ENCODE peak calls at places on chromosomes 7 and 10, in nine cellular contexts. W is posterior cingulate gyrus; R is HAP-1; S is body of pancreas; C is EL; M is RCC 7860; Z is GM23248; K is CD4-positive, alpha-beta T cell; X is psoas muscle. P is an unnamed sample.

GRCh38 chr7:128448751-128449300 is 6.9 kb upstream of the HILPDA start:
- DNase-seq in C (no peak), K (no peak), S (no peak), Z (no peak), R (no peak), M (no peak), X (no peak), W (no peak), P (no peak)

GRCh38 chr7:2542924-2543871 is 12.1 kb downstream of the BRAT1 start:
- DNase-seq in K (no peak), S (no peak), R (no peak), C (no peak), X (no peak), Z (no peak), W (no peak), M (no peak), P (no peak)

GRCh38 chr7:143444063-143444782 is 970 bp downstream of the TAS2R60 start:
- DNase-seq in W (no peak), M (no peak), R (no peak), C (no peak), Z (no peak), K (no peak), S (no peak), X (no peak), P (no peak)

GRCh38 chr10:7408494-7409044 is 2.3 kb downstream of the SFMBT2 start:
- DNase-seq in S (peak; percentile 42), M (no peak), K (peak; percentile 11), R (peak; percentile 81), X (peak; percentile 80), Z (peak; percentile 56), C (no peak), W (no peak), P (peak; percentile 67)

GRCh38 chr7:517848-518629 is 1.6 kb downstream of the PDGFA start:
- DNase-seq in X (peak; percentile 86), C (peak; percentile 56), Z (peak; percentile 73), M (peak; percentile 45), S (peak; percentile 75), K (no peak), W (peak; percentile 55), R (peak; percentile 53), P (peak; percentile 69)

GRCh38 chr7:27697861-27698430 is 35.3 kb upstream of the HIBADH start:
- DNase-seq in Z (peak; percentile 33), S (peak; percentile 17), M (no peak), R (no peak), K (no peak), C (peak; percentile 38), X (no peak), W (no peak), P (peak; percentile 10)

GRCh38 chr7:41885078-41885477 is 182.2 kb upstream of the INHBA start:
- DNase-seq in W (no peak), Z (peak; percentile 62), C (peak; percentile 61), K (no peak), R (no peak), M (peak; percentile 75), S (no peak), X (no peak), P (no peak)

GRCh38 chr10:6202684-6203330 is at the start of gene PFKFB3:
- DNase-seq in S (peak; percentile 97), Z (peak; percentile 98), W (peak; percentile 96), C (peak; percentile 94), R (peak; percentile 96), K (peak; percentile 83), M (peak; percentile 89), X (peak; percentile 98), P (peak; percentile 97)

GRCh38 chr10:72691470-72692056 is 380 bp upstream of the MCU start:
- DNase-seq in C (peak; percentile 96), M (no peak), X (no peak), K (no peak), R (no peak), W (no peak), Z (no peak), S (no peak), P (no peak)

GRCh38 chr10:72334832-72335393 is 19.8 kb downstream of the DNAJB12 start:
- DNase-seq in K (peak; percentile 90), C (no peak), Z (no peak), M (peak; percentile 98), S (peak; percentile 95), W (no peak), X (peak; percentile 93), R (no peak), P (peak; percentile 92)

GRCh38 chr7:33986951-33987948 is 81.9 kb downstream of the BMPER start:
- DNase-seq in S (no peak), X (no peak), Z (peak; percentile 98), M (peak; percentile 100), K (no peak), W (no peak), C (peak; percentile 99), R (no peak), P (peak; percentile 10)

GRCh38 chr7:142516038-142516501 is 233.2 kb upstream of the PRSS1 start:
- DNase-seq in Z (peak; percentile 77), K (peak; percentile 25), W (no peak), S (peak; percentile 50), R (peak; percentile 29), C (peak; percentile 73), X (no peak), M (peak; percentile 67), P (peak; percentile 84)

GRCh38 chr7:76220185-76221057 is 18.7 kb downstream of the SRRM3 start:
- DNase-seq in Z (peak; percentile 59), R (peak; percentile 64), S (peak; percentile 28), C (peak; percentile 48), M (peak; percentile 99), X (no peak), K (no peak), W (peak; percentile 61), P (peak; percentile 42)

GRCh38 chr10:111086602-111087001 is 9.8 kb downstream of the ADRA2A start:
- DNase-seq in M (no peak), R (no peak), Z (no peak), W (no peak), S (no peak), X (no peak), K (no peak), C (no peak), P (no peak)

GRCh38 chr7:56222866-56223265 is 106.6 kb upstream of the NUPR2 start:
- DNase-seq in R (no peak), M (no peak), X (no peak), Z (no peak), C (no peak), K (no peak), W (no peak), S (no peak), P (no peak)

GRCh38 chr7:21092923-21093702 is 306.4 kb upstream of the SP8 start:
- DNase-seq in Z (no peak), M (no peak), C (no peak), R (no peak), X (no peak), K (no peak), W (no peak), S (no peak), P (no peak)

P was measured in dermis blood vessel endothelial cell.